ENCODE peak calls at places on chromosomes 3 and 15, in nine cellular contexts. One of them, this sample, is unnamed.

GRCh38 chr15:90413411-90414379 is 25.7 kb downstream of the IQGAP1 start:
- DNase-seq in MCF 10A: peak; percentile 67
- DNase-seq in IMR-90: peak; percentile 69
- DNase-seq in right atrium auricular region: no peak
- DNase-seq in HFFc6: peak; percentile 38
- DNase-seq in foreskin fibroblast: no peak
- DNase-seq in cardiac muscle cell: peak; percentile 77
- DNase-seq in uterus: no peak
- DNase-seq in HFF-Myc: no peak
- DNase-seq in this sample: no peak

GRCh38 chr3:140854961-140855360 is 86.7 kb upstream of the SLC25A36 start:
- DNase-seq in HFF-Myc: no peak
- DNase-seq in foreskin fibroblast: no peak
- DNase-seq in uterus: no peak
- DNase-seq in right atrium auricular region: no peak
- DNase-seq in HFFc6: no peak
- DNase-seq in cardiac muscle cell: no peak
- DNase-seq in MCF 10A: no peak
- DNase-seq in IMR-90: no peak
- DNase-seq in this sample: no peak

GRCh38 chr3:32937331-32937730 is 14.1 kb upstream of the CCR4 start:
- DNase-seq in IMR-90: no peak
- DNase-seq in right atrium auricular region: no peak
- DNase-seq in cardiac muscle cell: peak; percentile 19
- DNase-seq in MCF 10A: no peak
- DNase-seq in uterus: no peak
- DNase-seq in HFFc6: no peak
- DNase-seq in HFF-Myc: no peak
- DNase-seq in foreskin fibroblast: no peak
- DNase-seq in this sample: no peak

GRCh38 chr15:68205949-68206539 is 912 bp upstream of the CALML4 start:
- DNase-seq in MCF 10A: no peak
- DNase-seq in cardiac muscle cell: no peak
- DNase-seq in HFF-Myc: no peak
- DNase-seq in HFFc6: no peak
- DNase-seq in IMR-90: no peak
- DNase-seq in right atrium auricular region: peak; percentile 72
- DNase-seq in uterus: no peak
- DNase-seq in foreskin fibroblast: no peak
- DNase-seq in this sample: peak; percentile 19

GRCh38 chr3:195802261-195802701 is 9.4 kb downstream of the MUC4 start:
- DNase-seq in IMR-90: no peak
- DNase-seq in HFFc6: no peak
- DNase-seq in cardiac muscle cell: no peak
- DNase-seq in HFF-Myc: no peak
- DNase-seq in foreskin fibroblast: no peak
- DNase-seq in MCF 10A: no peak
- DNase-seq in right atrium auricular region: no peak
- DNase-seq in uterus: no peak
- DNase-seq in this sample: no peak

GRCh38 chr3:108088697-108089096 is 2.1 kb downstream of the CD47 start:
- DNase-seq in right atrium auricular region: no peak
- DNase-seq in HFF-Myc: no peak
- DNase-seq in foreskin fibroblast: no peak
- DNase-seq in IMR-90: peak; percentile 16
- DNase-seq in HFFc6: no peak
- DNase-seq in MCF 10A: peak; percentile 36
- DNase-seq in cardiac muscle cell: peak; percentile 17
- DNase-seq in uterus: no peak
- DNase-seq in this sample: peak; percentile 63

GRCh38 chr3:24773798-24774197 is 279.1 kb upstream of the THRB start:
- DNase-seq in foreskin fibroblast: peak; percentile 3
- DNase-seq in HFFc6: peak; percentile 4
- DNase-seq in cardiac muscle cell: peak; percentile 76
- DNase-seq in right atrium auricular region: no peak
- DNase-seq in MCF 10A: peak; percentile 72
- DNase-seq in uterus: peak; percentile 25
- DNase-seq in HFF-Myc: peak; percentile 37
- DNase-seq in IMR-90: peak; percentile 41
- DNase-seq in this sample: peak; percentile 22

GRCh38 chr15:101070502-101071273 is 151.5 kb downstream of the LRRK1 start:
- DNase-seq in IMR-90: peak; percentile 89
- DNase-seq in foreskin fibroblast: peak; percentile 68
- DNase-seq in HFFc6: peak; percentile 73
- DNase-seq in HFF-Myc: peak; percentile 45
- DNase-seq in cardiac muscle cell: peak; percentile 88
- DNase-seq in MCF 10A: peak; percentile 79
- DNase-seq in uterus: no peak
- DNase-seq in right atrium auricular region: peak; percentile 69
- DNase-seq in this sample: no peak

GRCh38 chr3:126911162-126912026 is 71.5 kb upstream of the PLXNA1 start:
- DNase-seq in MCF 10A: peak; percentile 99
- DNase-seq in right atrium auricular region: peak; percentile 80
- DNase-seq in uterus: no peak
- DNase-seq in IMR-90: peak; percentile 90
- DNase-seq in foreskin fibroblast: peak; percentile 88
- DNase-seq in HFF-Myc: peak; percentile 83
- DNase-seq in HFFc6: peak; percentile 93
- DNase-seq in cardiac muscle cell: peak; percentile 86
- DNase-seq in this sample: peak; percentile 90

GRCh38 chr3:154981201-154981600 is 98.9 kb upstream of the MME start:
- DNase-seq in foreskin fibroblast: peak; percentile 30
- DNase-seq in cardiac muscle cell: peak; percentile 25
- DNase-seq in uterus: no peak
- DNase-seq in MCF 10A: no peak
- DNase-seq in HFF-Myc: no peak
- DNase-seq in HFFc6: peak; percentile 28
- DNase-seq in right atrium auricular region: no peak
- DNase-seq in IMR-90: peak; percentile 31
- DNase-seq in this sample: no peak

DNA sequence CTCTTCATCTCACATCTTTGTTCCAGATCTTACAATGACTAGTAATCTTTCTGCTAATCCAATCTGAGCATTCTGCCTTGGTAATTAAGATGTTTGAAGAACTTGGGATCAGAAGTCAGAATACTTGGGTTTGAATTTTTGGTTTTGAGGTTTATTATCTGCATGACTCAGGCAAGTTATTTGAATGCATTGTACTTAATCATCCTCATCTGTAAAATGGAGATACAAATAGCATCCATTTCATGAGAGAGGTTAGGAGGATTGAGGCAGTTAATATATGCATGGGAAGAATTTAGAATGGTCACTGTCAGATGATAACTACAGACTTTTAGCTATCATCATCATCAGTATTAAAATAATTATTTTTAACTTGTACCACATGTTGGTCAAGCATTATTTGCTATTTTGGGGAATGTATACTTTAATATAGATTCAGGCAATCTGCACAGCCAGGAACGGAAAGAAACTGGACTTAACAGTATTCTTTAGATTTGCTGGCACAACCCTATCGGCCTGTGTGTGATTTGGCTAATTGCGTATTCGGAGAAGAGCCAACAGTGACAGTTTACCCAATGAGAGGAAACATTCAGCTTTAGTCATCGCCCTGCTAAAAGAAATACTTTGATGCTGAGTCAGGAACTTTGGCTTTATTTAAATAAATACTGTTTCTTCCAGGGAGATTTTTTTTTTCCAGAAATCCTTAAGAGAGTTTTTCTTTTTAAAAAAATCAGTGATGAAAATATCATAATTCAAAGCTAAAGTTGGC is 600.0 kb downstream of the ROBO1 start:
- DNase-seq in foreskin fibroblast: peak; percentile 85
- DNase-seq in HFF-Myc: peak; percentile 95
- DNase-seq in right atrium auricular region: no peak
- DNase-seq in uterus: no peak
- DNase-seq in MCF 10A: peak; percentile 80
- DNase-seq in IMR-90: peak; percentile 97
- DNase-seq in HFFc6: peak; percentile 90
- DNase-seq in cardiac muscle cell: peak; percentile 97
- DNase-seq in this sample: no peak
- TF ChIP-seq CTCF in foreskin fibroblast: no peak
- TF ChIP-seq CTCF in HFF-Myc: no peak
- TF ChIP-seq CTCF in right atrium auricular region: no peak
- TF ChIP-seq CTCF in uterus: no peak
- TF ChIP-seq CTCF in MCF 10A: no peak
- TF ChIP-seq CTCF in IMR-90: no peak
- TF ChIP-seq CTCF in HFFc6: no peak
- TF ChIP-seq CTCF in cardiac muscle cell: no peak
- TF ChIP-seq CTCF in this sample: no peak

GRCh38 chr3:48415251-48415953 is 14.5 kb downstream of the PLXNB1 start:
- DNase-seq in uterus: no peak
- DNase-seq in cardiac muscle cell: no peak
- DNase-seq in foreskin fibroblast: no peak
- DNase-seq in MCF 10A: no peak
- DNase-seq in HFFc6: no peak
- DNase-seq in HFF-Myc: no peak
- DNase-seq in right atrium auricular region: no peak
- DNase-seq in IMR-90: no peak
- DNase-seq in this sample: no peak
- TF ChIP-seq CTCF in uterus: no peak
- TF ChIP-seq CTCF in cardiac muscle cell: no peak
- TF ChIP-seq CTCF in foreskin fibroblast: no peak
- TF ChIP-seq CTCF in MCF 10A: no peak
- TF ChIP-seq CTCF in HFFc6: peak; percentile 16
- TF ChIP-seq CTCF in HFF-Myc: no peak
- TF ChIP-seq CTCF in right atrium auricular region: no peak
- TF ChIP-seq CTCF in IMR-90: no peak
- TF ChIP-seq CTCF in this sample: no peak

GRCh38 chr3:43389388-43390254 is 103.3 kb downstream of the SNRK start:
- DNase-seq in right atrium auricular region: peak; percentile 81
- DNase-seq in MCF 10A: peak; percentile 86
- DNase-seq in HFF-Myc: no peak
- DNase-seq in HFFc6: no peak
- DNase-seq in IMR-90: peak; percentile 88
- DNase-seq in uterus: no peak
- DNase-seq in foreskin fibroblast: peak; percentile 42
- DNase-seq in cardiac muscle cell: peak; percentile 87
- DNase-seq in this sample: no peak

GRCh38 chr3:43394071-43394501 is 107.7 kb downstream of the SNRK start:
- DNase-seq in right atrium auricular region: peak; percentile 71
- DNase-seq in MCF 10A: no peak
- DNase-seq in cardiac muscle cell: peak; percentile 87
- DNase-seq in HFFc6: no peak
- DNase-seq in foreskin fibroblast: peak; percentile 19
- DNase-seq in HFF-Myc: no peak
- DNase-seq in IMR-90: peak; percentile 44
- DNase-seq in uterus: peak; percentile 48
- DNase-seq in this sample: no peak

GRCh38 chr3:43390255-43390588 is 103.9 kb downstream of the SNRK start:
- DNase-seq in HFF-Myc: no peak
- DNase-seq in foreskin fibroblast: no peak
- DNase-seq in right atrium auricular region: no peak
- DNase-seq in HFFc6: no peak
- DNase-seq in IMR-90: no peak
- DNase-seq in MCF 10A: no peak
- DNase-seq in uterus: no peak
- DNase-seq in cardiac muscle cell: peak; percentile 11
- DNase-seq in this sample: no peak

GRCh38 chr3:43388909-43389308 is 102.6 kb downstream of the SNRK start:
- DNase-seq in IMR-90: no peak
- DNase-seq in HFFc6: no peak
- DNase-seq in uterus: no peak
- DNase-seq in cardiac muscle cell: peak; percentile 21
- DNase-seq in foreskin fibroblast: no peak
- DNase-seq in right atrium auricular region: no peak
- DNase-seq in MCF 10A: no peak
- DNase-seq in HFF-Myc: no peak
- DNase-seq in this sample: no peak

DNA sequence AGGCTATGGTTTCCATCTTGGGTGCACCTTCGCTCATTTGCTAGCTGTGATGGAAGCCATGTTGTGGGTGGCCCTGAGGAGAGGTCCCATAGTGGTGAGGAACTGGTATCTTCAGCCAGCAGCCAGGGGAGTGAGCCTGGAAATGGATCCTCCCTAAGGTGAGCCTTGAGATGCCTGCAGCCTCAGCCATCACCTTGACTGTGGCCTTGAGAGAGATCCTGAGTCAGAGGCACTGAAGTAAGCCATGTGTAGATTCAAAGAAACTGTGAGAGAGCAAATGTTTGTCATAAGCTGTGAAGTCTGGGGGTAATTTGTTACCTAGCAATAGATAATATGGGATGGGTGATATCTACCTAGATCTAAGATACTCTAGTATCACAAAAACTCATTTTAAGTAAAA is 105.3 kb downstream of the SNRK start:
- DNase-seq in uterus: no peak
- DNase-seq in cardiac muscle cell: no peak
- DNase-seq in MCF 10A: no peak
- DNase-seq in HFF-Myc: no peak
- DNase-seq in foreskin fibroblast: no peak
- DNase-seq in right atrium auricular region: no peak
- DNase-seq in HFFc6: no peak
- DNase-seq in IMR-90: no peak
- DNase-seq in this sample: no peak
- TF ChIP-seq CTCF in uterus: no peak
- TF ChIP-seq CTCF in cardiac muscle cell: no peak
- TF ChIP-seq CTCF in MCF 10A: no peak
- TF ChIP-seq CTCF in HFF-Myc: no peak
- TF ChIP-seq CTCF in foreskin fibroblast: no peak
- TF ChIP-seq CTCF in right atrium auricular region: no peak
- TF ChIP-seq CTCF in HFFc6: no peak
- TF ChIP-seq CTCF in IMR-90: no peak
- TF ChIP-seq CTCF in this sample: no peak

GRCh38 chr15:89051875-89052274 is 36.4 kb upstream of the ABHD2 start:
- DNase-seq in IMR-90: peak; percentile 98
- DNase-seq in cardiac muscle cell: peak; percentile 95
- DNase-seq in HFFc6: peak; percentile 63
- DNase-seq in uterus: no peak
- DNase-seq in foreskin fibroblast: peak; percentile 66
- DNase-seq in MCF 10A: no peak
- DNase-seq in right atrium auricular region: no peak
- DNase-seq in HFF-Myc: no peak
- DNase-seq in this sample: no peak
- TF ChIP-seq CTCF in IMR-90: no peak
- TF ChIP-seq CTCF in cardiac muscle cell: no peak
- TF ChIP-seq CTCF in HFFc6: no peak
- TF ChIP-seq CTCF in uterus: no peak
- TF ChIP-seq CTCF in foreskin fibroblast: no peak
- TF ChIP-seq CTCF in MCF 10A: no peak
- TF ChIP-seq CTCF in right atrium auricular region: no peak
- TF ChIP-seq CTCF in HFF-Myc: no peak
- TF ChIP-seq CTCF in this sample: no peak

DNA sequence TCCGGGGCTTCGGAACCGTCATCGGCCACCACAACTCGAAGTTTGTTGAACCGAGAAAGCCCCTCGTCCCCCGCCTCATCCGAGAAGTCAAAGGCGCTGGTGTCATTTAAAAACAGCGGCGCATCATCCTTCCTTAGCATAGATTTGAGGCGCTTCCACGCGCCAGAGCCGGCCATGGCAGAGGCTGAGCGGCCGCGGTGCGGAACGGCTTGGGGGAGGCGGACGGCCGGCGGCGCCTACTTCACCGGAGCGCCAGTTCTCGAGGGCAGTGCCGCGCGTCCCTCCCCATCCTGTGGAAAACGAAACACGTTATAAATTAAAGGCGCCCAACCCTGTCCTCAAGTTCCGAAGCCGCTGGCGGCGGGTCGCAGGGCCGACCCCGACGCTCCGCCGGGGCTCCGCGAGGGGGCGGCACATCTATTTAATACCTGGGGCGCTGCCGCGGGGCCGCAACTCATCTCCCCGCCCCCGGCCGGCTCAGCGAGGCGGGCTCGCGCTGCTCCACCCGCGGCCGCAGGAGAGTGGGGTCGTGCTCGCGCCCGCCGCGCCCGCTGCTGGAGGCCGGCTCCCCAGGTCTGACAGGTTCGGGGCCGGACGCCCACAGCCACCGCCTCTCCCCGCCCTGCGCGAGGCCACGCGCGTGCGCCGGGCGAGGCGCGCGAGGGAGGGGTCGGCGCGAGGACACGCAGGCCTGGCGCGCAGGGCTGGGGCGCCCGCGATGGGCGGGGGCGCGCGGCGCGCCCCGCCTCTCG is at the start of gene SLC30A4:
- DNase-seq in HFF-Myc: no peak
- DNase-seq in uterus: peak; percentile 78
- DNase-seq in IMR-90: peak; percentile 42
- DNase-seq in cardiac muscle cell: peak; percentile 78
- DNase-seq in foreskin fibroblast: peak; percentile 55
- DNase-seq in MCF 10A: peak; percentile 37
- DNase-seq in HFFc6: peak; percentile 24
- DNase-seq in right atrium auricular region: peak; percentile 66
- DNase-seq in this sample: peak; percentile 88
- TF ChIP-seq CTCF in HFF-Myc: peak; percentile 22
- TF ChIP-seq CTCF in uterus: peak; percentile 64
- TF ChIP-seq CTCF in IMR-90: peak; percentile 36
- TF ChIP-seq CTCF in cardiac muscle cell: peak; percentile 34
- TF ChIP-seq CTCF in foreskin fibroblast: peak; percentile 50
- TF ChIP-seq CTCF in MCF 10A: peak; percentile 26
- TF ChIP-seq CTCF in HFFc6: peak; percentile 65
- TF ChIP-seq CTCF in right atrium auricular region: peak; percentile 75
- TF ChIP-seq CTCF in this sample: peak; percentile 52